ENCODE peak calls at places on chromosome 17, in eight cellular contexts. A is COLO829; X is pons; M is DND-41; C is dorsolateral prefrontal cortex; D is activated T-helper 1 cell treated with anti-CD3 and anti-CD28 coated beads, Interleukin-12 subunit alpha, Interleukin-12 subunit beta, Interleukin-2, Interleukin-4 antibody, amounts not matched to agents 30 ng/mL and 10 ng/mL and 1 ng/mL, durations not matched to agents 14 hours and 24 hours and 36 hours; Y is hypothalamus; H is A172. Z is an unnamed sample.

GRCh38 chr17:9402590-9403199 is 172.9 kb downstream of the STX8 start:
- DNase-seq in M (peak; percentile 67), D (peak; percentile 9), H (no peak), C (no peak), X (peak; percentile 12), Y (no peak), A (peak; percentile 25), Z (peak; percentile 12)

GRCh38 chr17:49670641-49671040 is 7.3 kb downstream of the SPOP start:
- DNase-seq in C (no peak), H (no peak), M (no peak), A (no peak), Y (no peak), X (no peak), D (no peak), Z (no peak)

GRCh38 chr17:68512247-68512966 is at the start of gene PRKAR1A:
- DNase-seq in Y (peak; percentile 85), X (peak; percentile 95), C (peak; percentile 98), A (peak; percentile 85), H (peak; percentile 94), D (peak; percentile 91), M (peak; percentile 89), Z (peak; percentile 90)

GRCh38 chr17:42212382-42212781 is 18.1 kb upstream of the GHDC start:
- DNase-seq in H (no peak), D (no peak), X (no peak), A (no peak), Y (no peak), M (no peak), C (no peak), Z (no peak)

GRCh38 chr17:52737071-52737470 is 578.6 kb upstream of the CA10 start:
- DNase-seq in A (no peak), M (no peak), H (no peak), D (no peak), X (no peak), C (no peak), Y (no peak), Z (no peak)

GRCh38 chr17:20234266-20234665 is 225.1 kb downstream of the SPECC1 start:
- DNase-seq in C (no peak), D (peak; percentile 73), H (no peak), Y (no peak), M (no peak), X (peak; percentile 34), A (no peak), Z (peak; percentile 69)

GRCh38 chr17:68424861-68425260 is 32.4 kb downstream of the WIPI1 start:
- DNase-seq in A (no peak), X (no peak), D (no peak), M (no peak), Y (no peak), C (no peak), H (no peak), Z (no peak)

GRCh38 chr17:8362651-8363332 is 13.7 kb downstream of the KRABD2 start:
- DNase-seq in Y (no peak), C (no peak), M (no peak), A (no peak), D (no peak), X (no peak), H (no peak), Z (no peak)

GRCh38 chr17:67779098-67779672 is 46.1 kb upstream of the BPTF start:
- DNase-seq in M (peak; percentile 19), A (no peak), X (peak; percentile 6), Y (no peak), H (peak; percentile 28), D (no peak), C (no peak), Z (no peak)

GRCh38 chr17:40190197-40191021 is 13.1 kb downstream of the RAPGEFL1 start:
- DNase-seq in H (no peak), M (no peak), X (no peak), A (no peak), C (no peak), Y (no peak), D (no peak), Z (no peak)

GRCh38 chr17:30506423-30506822 is 29.2 kb downstream of the GOSR1 start:
- DNase-seq in A (no peak), H (no peak), X (peak; percentile 19), C (no peak), Y (no peak), M (no peak), D (no peak), Z (no peak)

GRCh38 chr17:62705116-62705515 is 77.6 kb downstream of the MRC2 start:
- DNase-seq in Y (no peak), A (no peak), X (peak; percentile 68), H (no peak), C (no peak), M (no peak), D (no peak), Z (no peak)

GRCh38 chr17:21167303-21167702 is 40.5 kb downstream of the DHRS7B start:
- DNase-seq in A (peak; percentile 18), H (no peak), Y (no peak), D (no peak), X (no peak), M (no peak), C (no peak), Z (no peak)

GRCh38 chr17:28390984-28391383 is 15.0 kb downstream of the SLC46A1 start:
- DNase-seq in Y (no peak), D (no peak), C (no peak), A (no peak), X (no peak), H (no peak), M (no peak), Z (no peak)

GRCh38 chr17:61421460-61421859 is 21.8 kb downstream of the TBX2 start:
- DNase-seq in C (no peak), M (no peak), H (no peak), X (no peak), Y (no peak), A (no peak), D (no peak), Z (no peak)

GRCh38 chr17:55710829-55711496 is 11.7 kb downstream of the TMEM100 start:
- DNase-seq in H (no peak), M (no peak), D (no peak), Y (no peak), X (no peak), C (no peak), A (no peak), Z (no peak)

GRCh38 chr17:4463818-4464501 is 30.2 kb downstream of the SPNS3 start:
- DNase-seq in C (peak; percentile 51), D (no peak), H (no peak), X (peak; percentile 14), M (no peak), A (no peak), Y (no peak), Z (no peak)

GRCh38 chr17:77374170-77374936 is 233.6 kb downstream of the SEC14L1 start:
- DNase-seq in D (peak; percentile 73), Y (no peak), A (no peak), C (peak; percentile 74), X (peak; percentile 32), H (no peak), M (peak; percentile 85), Z (peak; percentile 77)

GRCh38 chr17:58308173-58308984 is 20.2 kb downstream of the TSPOAP1 start:
- DNase-seq in D (peak; percentile 0), H (no peak), A (no peak), C (no peak), M (peak; percentile 20), Y (no peak), X (no peak), Z (no peak)